ENCODE peak calls at places on chromosome 22, in nine cellular contexts. One of them, this sample, is unnamed.

GRCh38 chr22:23800297-23801237 is 13.8 kb downstream of the SMARCB1 start:
- DNase-seq in dermis blood vessel endothelial cell: no peak
- DNase-seq in nephron progenitor cell: no peak
- DNase-seq in stimulated activated effector memory CD8-positive, alpha-beta T cell treated with anti-CD3 and anti-CD28 coated beads, Interleukin-12 subunit alpha, Interleukin-12 subunit beta, amount 100 ng/mL, for 72 hours: no peak
- DNase-seq in stimulated activated CD4-positive, alpha-beta T cell treated with anti-CD3 and anti-CD28 coated beads, Interleukin-12 subunit alpha, Interleukin-12 subunit beta, amount 100 ng/mL, for 4 hours: no peak
- DNase-seq in fibroblast of the aortic adventitia: no peak
- DNase-seq in Peyer's patch: peak; percentile 79
- DNase-seq in tibial nerve: no peak
- DNase-seq in A549: no peak
- DNase-seq in this sample: no peak

GRCh38 chr22:45218974-45219373 is 21.7 kb downstream of the KIAA0930 start:
- DNase-seq in stimulated activated effector memory CD8-positive, alpha-beta T cell treated with anti-CD3 and anti-CD28 coated beads, Interleukin-12 subunit alpha, Interleukin-12 subunit beta, amount 100 ng/mL, for 72 hours: no peak
- DNase-seq in fibroblast of the aortic adventitia: no peak
- DNase-seq in A549: no peak
- DNase-seq in dermis blood vessel endothelial cell: peak; percentile 47
- DNase-seq in stimulated activated CD4-positive, alpha-beta T cell treated with anti-CD3 and anti-CD28 coated beads, Interleukin-12 subunit alpha, Interleukin-12 subunit beta, amount 100 ng/mL, for 4 hours: peak; percentile 16
- DNase-seq in tibial nerve: no peak
- DNase-seq in Peyer's patch: no peak
- DNase-seq in nephron progenitor cell: no peak
- DNase-seq in this sample: no peak

GRCh38 chr22:46113910-46114517 is 36.3 kb upstream of the PPARA start:
- DNase-seq in tibial nerve: no peak
- DNase-seq in Peyer's patch: no peak
- DNase-seq in dermis blood vessel endothelial cell: no peak
- DNase-seq in A549: no peak
- DNase-seq in stimulated activated effector memory CD8-positive, alpha-beta T cell treated with anti-CD3 and anti-CD28 coated beads, Interleukin-12 subunit alpha, Interleukin-12 subunit beta, amount 100 ng/mL, for 72 hours: no peak
- DNase-seq in stimulated activated CD4-positive, alpha-beta T cell treated with anti-CD3 and anti-CD28 coated beads, Interleukin-12 subunit alpha, Interleukin-12 subunit beta, amount 100 ng/mL, for 4 hours: no peak
- DNase-seq in nephron progenitor cell: no peak
- DNase-seq in fibroblast of the aortic adventitia: no peak
- DNase-seq in this sample: no peak

GRCh38 chr22:24289781-24290181 is 19.1 kb downstream of the SPECC1L start:
- DNase-seq in fibroblast of the aortic adventitia: peak; percentile 47
- DNase-seq in stimulated activated CD4-positive, alpha-beta T cell treated with anti-CD3 and anti-CD28 coated beads, Interleukin-12 subunit alpha, Interleukin-12 subunit beta, amount 100 ng/mL, for 4 hours: no peak
- DNase-seq in A549: no peak
- DNase-seq in tibial nerve: no peak
- DNase-seq in nephron progenitor cell: peak; percentile 15
- DNase-seq in dermis blood vessel endothelial cell: no peak
- DNase-seq in Peyer's patch: no peak
- DNase-seq in stimulated activated effector memory CD8-positive, alpha-beta T cell treated with anti-CD3 and anti-CD28 coated beads, Interleukin-12 subunit alpha, Interleukin-12 subunit beta, amount 100 ng/mL, for 72 hours: no peak
- DNase-seq in this sample: no peak

GRCh38 chr22:39128508-39128907 is 24.0 kb downstream of the CBX7 start:
- DNase-seq in dermis blood vessel endothelial cell: no peak
- DNase-seq in stimulated activated effector memory CD8-positive, alpha-beta T cell treated with anti-CD3 and anti-CD28 coated beads, Interleukin-12 subunit alpha, Interleukin-12 subunit beta, amount 100 ng/mL, for 72 hours: no peak
- DNase-seq in fibroblast of the aortic adventitia: no peak
- DNase-seq in tibial nerve: no peak
- DNase-seq in A549: no peak
- DNase-seq in nephron progenitor cell: no peak
- DNase-seq in stimulated activated CD4-positive, alpha-beta T cell treated with anti-CD3 and anti-CD28 coated beads, Interleukin-12 subunit alpha, Interleukin-12 subunit beta, amount 100 ng/mL, for 4 hours: no peak
- DNase-seq in Peyer's patch: no peak
- DNase-seq in this sample: no peak

GRCh38 chr22:40517631-40518030 is 118.9 kb downstream of the MRTFA start:
- DNase-seq in A549: no peak
- DNase-seq in stimulated activated CD4-positive, alpha-beta T cell treated with anti-CD3 and anti-CD28 coated beads, Interleukin-12 subunit alpha, Interleukin-12 subunit beta, amount 100 ng/mL, for 4 hours: no peak
- DNase-seq in fibroblast of the aortic adventitia: no peak
- DNase-seq in tibial nerve: no peak
- DNase-seq in stimulated activated effector memory CD8-positive, alpha-beta T cell treated with anti-CD3 and anti-CD28 coated beads, Interleukin-12 subunit alpha, Interleukin-12 subunit beta, amount 100 ng/mL, for 72 hours: no peak
- DNase-seq in Peyer's patch: no peak
- DNase-seq in dermis blood vessel endothelial cell: no peak
- DNase-seq in nephron progenitor cell: no peak
- DNase-seq in this sample: no peak

GRCh38 chr22:32627091-32627490 is 152.5 kb downstream of the FBXO7 start:
- DNase-seq in stimulated activated effector memory CD8-positive, alpha-beta T cell treated with anti-CD3 and anti-CD28 coated beads, Interleukin-12 subunit alpha, Interleukin-12 subunit beta, amount 100 ng/mL, for 72 hours: no peak
- DNase-seq in dermis blood vessel endothelial cell: no peak
- DNase-seq in fibroblast of the aortic adventitia: no peak
- DNase-seq in nephron progenitor cell: no peak
- DNase-seq in stimulated activated CD4-positive, alpha-beta T cell treated with anti-CD3 and anti-CD28 coated beads, Interleukin-12 subunit alpha, Interleukin-12 subunit beta, amount 100 ng/mL, for 4 hours: no peak
- DNase-seq in tibial nerve: no peak
- DNase-seq in Peyer's patch: no peak
- DNase-seq in A549: no peak
- DNase-seq in this sample: no peak

GRCh38 chr22:18997925-18998315 is 61.8 kb upstream of the PRODH start:
- DNase-seq in nephron progenitor cell: no peak
- DNase-seq in stimulated activated CD4-positive, alpha-beta T cell treated with anti-CD3 and anti-CD28 coated beads, Interleukin-12 subunit alpha, Interleukin-12 subunit beta, amount 100 ng/mL, for 4 hours: no peak
- DNase-seq in fibroblast of the aortic adventitia: no peak
- DNase-seq in Peyer's patch: peak; percentile 12
- DNase-seq in stimulated activated effector memory CD8-positive, alpha-beta T cell treated with anti-CD3 and anti-CD28 coated beads, Interleukin-12 subunit alpha, Interleukin-12 subunit beta, amount 100 ng/mL, for 72 hours: no peak
- DNase-seq in A549: no peak
- DNase-seq in tibial nerve: no peak
- DNase-seq in dermis blood vessel endothelial cell: no peak
- DNase-seq in this sample: no peak

GRCh38 chr22:21628386-21629261 is 1.2 kb downstream of the YDJC start:
- DNase-seq in A549: no peak
- DNase-seq in fibroblast of the aortic adventitia: no peak
- DNase-seq in nephron progenitor cell: no peak
- DNase-seq in tibial nerve: no peak
- DNase-seq in stimulated activated effector memory CD8-positive, alpha-beta T cell treated with anti-CD3 and anti-CD28 coated beads, Interleukin-12 subunit alpha, Interleukin-12 subunit beta, amount 100 ng/mL, for 72 hours: no peak
- DNase-seq in Peyer's patch: peak; percentile 27
- DNase-seq in dermis blood vessel endothelial cell: no peak
- DNase-seq in stimulated activated CD4-positive, alpha-beta T cell treated with anti-CD3 and anti-CD28 coated beads, Interleukin-12 subunit alpha, Interleukin-12 subunit beta, amount 100 ng/mL, for 4 hours: no peak
- DNase-seq in this sample: no peak

GRCh38 chr22:26564181-26564580 is 25.8 kb downstream of the TPST2 start:
- DNase-seq in Peyer's patch: no peak
- DNase-seq in stimulated activated CD4-positive, alpha-beta T cell treated with anti-CD3 and anti-CD28 coated beads, Interleukin-12 subunit alpha, Interleukin-12 subunit beta, amount 100 ng/mL, for 4 hours: no peak
- DNase-seq in stimulated activated effector memory CD8-positive, alpha-beta T cell treated with anti-CD3 and anti-CD28 coated beads, Interleukin-12 subunit alpha, Interleukin-12 subunit beta, amount 100 ng/mL, for 72 hours: no peak
- DNase-seq in nephron progenitor cell: no peak
- DNase-seq in fibroblast of the aortic adventitia: no peak
- DNase-seq in dermis blood vessel endothelial cell: peak; percentile 59
- DNase-seq in A549: no peak
- DNase-seq in tibial nerve: no peak
- DNase-seq in this sample: no peak

GRCh38 chr22:32465661-32466060 is 1.4 kb upstream of the BPIFC start:
- DNase-seq in stimulated activated effector memory CD8-positive, alpha-beta T cell treated with anti-CD3 and anti-CD28 coated beads, Interleukin-12 subunit alpha, Interleukin-12 subunit beta, amount 100 ng/mL, for 72 hours: no peak
- DNase-seq in fibroblast of the aortic adventitia: no peak
- DNase-seq in Peyer's patch: no peak
- DNase-seq in nephron progenitor cell: no peak
- DNase-seq in dermis blood vessel endothelial cell: no peak
- DNase-seq in tibial nerve: no peak
- DNase-seq in A549: no peak
- DNase-seq in stimulated activated CD4-positive, alpha-beta T cell treated with anti-CD3 and anti-CD28 coated beads, Interleukin-12 subunit alpha, Interleukin-12 subunit beta, amount 100 ng/mL, for 4 hours: no peak
- DNase-seq in this sample: no peak

GRCh38 chr22:27152033-27152432 is 494.6 kb downstream of the MIAT start:
- DNase-seq in fibroblast of the aortic adventitia: no peak
- DNase-seq in tibial nerve: no peak
- DNase-seq in A549: no peak
- DNase-seq in nephron progenitor cell: no peak
- DNase-seq in dermis blood vessel endothelial cell: peak; percentile 90
- DNase-seq in stimulated activated CD4-positive, alpha-beta T cell treated with anti-CD3 and anti-CD28 coated beads, Interleukin-12 subunit alpha, Interleukin-12 subunit beta, amount 100 ng/mL, for 4 hours: no peak
- DNase-seq in Peyer's patch: no peak
- DNase-seq in stimulated activated effector memory CD8-positive, alpha-beta T cell treated with anti-CD3 and anti-CD28 coated beads, Interleukin-12 subunit alpha, Interleukin-12 subunit beta, amount 100 ng/mL, for 72 hours: no peak
- DNase-seq in this sample: no peak

GRCh38 chr22:45425531-45426265 is 12.2 kb downstream of the RIBC2 start:
- DNase-seq in stimulated activated CD4-positive, alpha-beta T cell treated with anti-CD3 and anti-CD28 coated beads, Interleukin-12 subunit alpha, Interleukin-12 subunit beta, amount 100 ng/mL, for 4 hours: no peak
- DNase-seq in fibroblast of the aortic adventitia: no peak
- DNase-seq in nephron progenitor cell: no peak
- DNase-seq in dermis blood vessel endothelial cell: no peak
- DNase-seq in A549: no peak
- DNase-seq in tibial nerve: no peak
- DNase-seq in Peyer's patch: peak; percentile 6
- DNase-seq in stimulated activated effector memory CD8-positive, alpha-beta T cell treated with anti-CD3 and anti-CD28 coated beads, Interleukin-12 subunit alpha, Interleukin-12 subunit beta, amount 100 ng/mL, for 72 hours: no peak
- DNase-seq in this sample: no peak

GRCh38 chr22:23180893-23181762 is 819 bp downstream of the BCR start:
- DNase-seq in stimulated activated effector memory CD8-positive, alpha-beta T cell treated with anti-CD3 and anti-CD28 coated beads, Interleukin-12 subunit alpha, Interleukin-12 subunit beta, amount 100 ng/mL, for 72 hours: peak; percentile 25
- DNase-seq in stimulated activated CD4-positive, alpha-beta T cell treated with anti-CD3 and anti-CD28 coated beads, Interleukin-12 subunit alpha, Interleukin-12 subunit beta, amount 100 ng/mL, for 4 hours: peak; percentile 22
- DNase-seq in dermis blood vessel endothelial cell: peak; percentile 33
- DNase-seq in tibial nerve: no peak
- DNase-seq in Peyer's patch: peak; percentile 30
- DNase-seq in fibroblast of the aortic adventitia: no peak
- DNase-seq in nephron progenitor cell: peak; percentile 41
- DNase-seq in A549: peak; percentile 26
- DNase-seq in this sample: no peak

GRCh38 chr22:27754247-27754887 is 47.2 kb downstream of the MN1 start:
- DNase-seq in tibial nerve: no peak
- DNase-seq in nephron progenitor cell: no peak
- DNase-seq in A549: no peak
- DNase-seq in fibroblast of the aortic adventitia: peak; percentile 34
- DNase-seq in stimulated activated effector memory CD8-positive, alpha-beta T cell treated with anti-CD3 and anti-CD28 coated beads, Interleukin-12 subunit alpha, Interleukin-12 subunit beta, amount 100 ng/mL, for 72 hours: no peak
- DNase-seq in dermis blood vessel endothelial cell: no peak
- DNase-seq in Peyer's patch: no peak
- DNase-seq in stimulated activated CD4-positive, alpha-beta T cell treated with anti-CD3 and anti-CD28 coated beads, Interleukin-12 subunit alpha, Interleukin-12 subunit beta, amount 100 ng/mL, for 4 hours: no peak
- DNase-seq in this sample: no peak

GRCh38 chr22:39405346-39406085 is 5.9 kb downstream of the TAB1 start:
- DNase-seq in fibroblast of the aortic adventitia: peak; percentile 68
- DNase-seq in A549: no peak
- DNase-seq in tibial nerve: no peak
- DNase-seq in stimulated activated effector memory CD8-positive, alpha-beta T cell treated with anti-CD3 and anti-CD28 coated beads, Interleukin-12 subunit alpha, Interleukin-12 subunit beta, amount 100 ng/mL, for 72 hours: no peak
- DNase-seq in dermis blood vessel endothelial cell: peak; percentile 8
- DNase-seq in nephron progenitor cell: peak; percentile 28
- DNase-seq in stimulated activated CD4-positive, alpha-beta T cell treated with anti-CD3 and anti-CD28 coated beads, Interleukin-12 subunit alpha, Interleukin-12 subunit beta, amount 100 ng/mL, for 4 hours: peak; percentile 30
- DNase-seq in Peyer's patch: no peak
- DNase-seq in this sample: no peak

GRCh38 chr22:37983860-37984791 is at the start of gene SOX10:
- DNase-seq in Peyer's patch: no peak
- DNase-seq in dermis blood vessel endothelial cell: no peak
- DNase-seq in tibial nerve: no peak
- DNase-seq in nephron progenitor cell: peak; percentile 21
- DNase-seq in fibroblast of the aortic adventitia: no peak
- DNase-seq in A549: no peak
- DNase-seq in stimulated activated CD4-positive, alpha-beta T cell treated with anti-CD3 and anti-CD28 coated beads, Interleukin-12 subunit alpha, Interleukin-12 subunit beta, amount 100 ng/mL, for 4 hours: no peak
- DNase-seq in stimulated activated effector memory CD8-positive, alpha-beta T cell treated with anti-CD3 and anti-CD28 coated beads, Interleukin-12 subunit alpha, Interleukin-12 subunit beta, amount 100 ng/mL, for 72 hours: no peak
- DNase-seq in this sample: no peak

GRCh38 chr22:49533886-49534285 is 293.8 kb downstream of the BRD1 start:
- DNase-seq in stimulated activated effector memory CD8-positive, alpha-beta T cell treated with anti-CD3 and anti-CD28 coated beads, Interleukin-12 subunit alpha, Interleukin-12 subunit beta, amount 100 ng/mL, for 72 hours: no peak
- DNase-seq in A549: no peak
- DNase-seq in fibroblast of the aortic adventitia: no peak
- DNase-seq in Peyer's patch: no peak
- DNase-seq in tibial nerve: no peak
- DNase-seq in stimulated activated CD4-positive, alpha-beta T cell treated with anti-CD3 and anti-CD28 coated beads, Interleukin-12 subunit alpha, Interleukin-12 subunit beta, amount 100 ng/mL, for 4 hours: no peak
- DNase-seq in dermis blood vessel endothelial cell: no peak
- DNase-seq in nephron progenitor cell: no peak
- DNase-seq in this sample: no peak

GRCh38 chr22:38203090-38203810 is 1.5 kb downstream of the MAFF start:
- DNase-seq in nephron progenitor cell: peak; percentile 42
- DNase-seq in stimulated activated CD4-positive, alpha-beta T cell treated with anti-CD3 and anti-CD28 coated beads, Interleukin-12 subunit alpha, Interleukin-12 subunit beta, amount 100 ng/mL, for 4 hours: no peak
- DNase-seq in A549: peak; percentile 47
- DNase-seq in tibial nerve: no peak
- DNase-seq in stimulated activated effector memory CD8-positive, alpha-beta T cell treated with anti-CD3 and anti-CD28 coated beads, Interleukin-12 subunit alpha, Interleukin-12 subunit beta, amount 100 ng/mL, for 72 hours: no peak
- DNase-seq in fibroblast of the aortic adventitia: peak; percentile 46
- DNase-seq in Peyer's patch: peak; percentile 73
- DNase-seq in dermis blood vessel endothelial cell: peak; percentile 70
- DNase-seq in this sample: no peak

GRCh38 chr22:36873614-36874308 is 13.0 kb downstream of the NCF4 start:
- DNase-seq in dermis blood vessel endothelial cell: peak; percentile 83
- DNase-seq in stimulated activated CD4-positive, alpha-beta T cell treated with anti-CD3 and anti-CD28 coated beads, Interleukin-12 subunit alpha, Interleukin-12 subunit beta, amount 100 ng/mL, for 4 hours: no peak
- DNase-seq in fibroblast of the aortic adventitia: peak; percentile 82
- DNase-seq in nephron progenitor cell: no peak
- DNase-seq in tibial nerve: peak; percentile 27
- DNase-seq in stimulated activated effector memory CD8-positive, alpha-beta T cell treated with anti-CD3 and anti-CD28 coated beads, Interleukin-12 subunit alpha, Interleukin-12 subunit beta, amount 100 ng/mL, for 72 hours: peak; percentile 36
- DNase-seq in Peyer's patch: no peak
- DNase-seq in A549: peak; percentile 69
- DNase-seq in this sample: no peak

This sample was measured in progenitor cell of endocrine pancreas.